ENCODE peak calls at places on chromosomes 1 and 21, in nine cellular contexts. E is psoas muscle; G is activated naive CD4-positive, alpha-beta T cell treated with anti-CD3 and anti-CD28 coated beads, Interleukin-2, amount 10 ng/mL, durations not matched to agents 7 days and 5 days; F is hepatocyte; Q is HAP-1; D is stimulated activated CD8-positive, alpha-beta memory T cell treated with anti-CD3 and anti-CD28 coated beads, Interleukin-2, amount 100 ng/mL, for 1 hour; H is NCI-H1105; A is CD8-positive, alpha-beta memory T cell; X is KG1. J is an unnamed sample.

GRCh38 chr1:41540886-41541591 is 56.6 kb upstream of the EDN2 start:
- DNase-seq in D (no peak), X (no peak), H (no peak), F (no peak), E (no peak), Q (no peak), A (no peak), G (no peak), J (no peak)

GRCh38 chr1:6265173-6265572 is 4.3 kb upstream of the GPR153 start:
- DNase-seq in F (no peak), A (no peak), G (no peak), X (no peak), D (no peak), Q (no peak), H (no peak), E (no peak), J (no peak)

GRCh38 chr21:16983425-16983824 is 529.4 kb upstream of the CXADR start:
- DNase-seq in G (no peak), F (no peak), H (no peak), Q (no peak), A (no peak), X (no peak), E (no peak), D (no peak), J (no peak)

GRCh38 chr1:84407524-84408318 is 9.4 kb downstream of the DNASE2B start:
- DNase-seq in Q (no peak), H (no peak), X (no peak), A (no peak), G (no peak), E (no peak), D (no peak), F (no peak), J (no peak)

GRCh38 chr1:39733161-39733560 is 5.5 kb upstream of the PPIE start:
- DNase-seq in A (no peak), D (no peak), G (no peak), H (no peak), Q (no peak), X (no peak), F (no peak), E (peak; percentile 75), J (no peak)

GRCh38 chr1:21935393-21935804 is 1.7 kb downstream of the HSPG2 start:
- DNase-seq in G (no peak), E (no peak), F (no peak), Q (no peak), H (no peak), X (no peak), D (no peak), A (no peak), J (no peak)

GRCh38 chr1:74673351-74674111 is at the start of gene ERICH3:
- DNase-seq in Q (no peak), A (no peak), H (peak; percentile 23), D (no peak), X (no peak), E (no peak), G (no peak), F (peak; percentile 15), J (no peak)

GRCh38 chr1:84997667-84998600 is 1.0 kb upstream of the MCOLN2 start:
- DNase-seq in G (peak; percentile 31), E (no peak), D (no peak), Q (peak; percentile 32), F (peak; percentile 25), X (no peak), A (no peak), H (no peak), J (no peak)

GRCh38 chr1:1371741-1372711 is 3.0 kb downstream of the AURKAIP1 start:
- DNase-seq in G (peak; percentile 86), Q (no peak), D (peak; percentile 59), A (peak; percentile 67), H (peak; percentile 23), X (peak; percentile 22), E (peak; percentile 85), F (peak; percentile 75), J (peak; percentile 51)

GRCh38 chr1:211813590-211813989 is 17.0 kb downstream of the LPGAT1 start:
- DNase-seq in D (no peak), E (peak; percentile 81), H (no peak), X (no peak), G (no peak), F (peak; percentile 14), A (no peak), Q (no peak), J (no peak)

GRCh38 chr1:117008675-117009074 is 7.1 kb downstream of the CD101 start:
- DNase-seq in H (no peak), A (no peak), F (no peak), E (no peak), X (no peak), D (no peak), G (no peak), Q (no peak), J (no peak)

GRCh38 chr1:6101826-6102225 is 56.1 kb downstream of the KCNAB2 start:
- DNase-seq in H (no peak), F (no peak), A (no peak), Q (no peak), X (no peak), G (no peak), D (no peak), E (peak; percentile 34), J (no peak)

GRCh38 chr1:205111354-205111753 is 10.4 kb downstream of the RBBP5 start:
- DNase-seq in A (no peak), Q (no peak), D (no peak), X (no peak), F (no peak), G (no peak), E (no peak), H (no peak), J (no peak)